ENCODE peak calls at places on chromosomes 12 and 14, in four cellular contexts. One of them, this sample, is unnamed.

GRCh38 chr14:50038398-50039119 is 77.8 kb downstream of the VCPKMT start:
- DNase-seq in HepG2: peak; percentile 20
- DNase-seq in K562: peak; percentile 63
- DNase-seq in IMR-90: peak; percentile 98
- DNase-seq in this sample: peak; percentile 64

GRCh38 chr12:49784756-49785409 is 43.3 kb downstream of the NCKAP5L start:
- DNase-seq in HepG2: no peak
- DNase-seq in K562: peak; percentile 23
- DNase-seq in IMR-90: peak; percentile 67
- DNase-seq in this sample: peak; percentile 23

GRCh38 chr14:99191663-99192621 is 80.1 kb downstream of the BCL11B start:
- DNase-seq in HepG2: no peak
- DNase-seq in K562: no peak
- DNase-seq in IMR-90: peak; percentile 13
- DNase-seq in this sample: no peak

GRCh38 chr12:71727958-71728357 is 26.7 kb upstream of the RAB21 start:
- DNase-seq in HepG2: no peak
- DNase-seq in K562: no peak
- DNase-seq in IMR-90: no peak
- DNase-seq in this sample: no peak

GRCh38 chr12:89059721-89060120 is 292.6 kb downstream of the DUSP6 start:
- DNase-seq in HepG2: no peak
- DNase-seq in K562: no peak
- DNase-seq in IMR-90: no peak
- DNase-seq in this sample: no peak

GRCh38 chr14:79407572-79407971 is 803.7 kb downstream of the DIO2 start:
- DNase-seq in HepG2: no peak
- DNase-seq in K562: no peak
- DNase-seq in IMR-90: no peak
- DNase-seq in this sample: no peak

GRCh38 chr12:58425481-58426392 is 484.4 kb downstream of the ATP23 start:
- DNase-seq in HepG2: peak; percentile 37
- DNase-seq in K562: no peak
- DNase-seq in IMR-90: peak; percentile 94
- DNase-seq in this sample: peak; percentile 76

GRCh38 chr12:48977290-48978281 is 536 bp upstream of the WNT1 start:
- DNase-seq in HepG2: peak; percentile 59
- DNase-seq in K562: peak; percentile 79
- DNase-seq in IMR-90: peak; percentile 80
- DNase-seq in this sample: peak; percentile 74

GRCh38 chr14:68147331-68147730 is 327.8 kb downstream of the RAD51B start:
- DNase-seq in HepG2: no peak
- DNase-seq in K562: no peak
- DNase-seq in IMR-90: no peak
- DNase-seq in this sample: no peak

GRCh38 chr12:65826513-65827171 is 2.4 kb downstream of the HMGA2 start:
- DNase-seq in HepG2: no peak
- DNase-seq in K562: no peak
- DNase-seq in IMR-90: peak; percentile 67
- DNase-seq in this sample: peak; percentile 11

GRCh38 chr14:91249841-91250616 is 5.5 kb upstream of the GPR68 start:
- DNase-seq in HepG2: peak; percentile 41
- DNase-seq in K562: peak; percentile 39
- DNase-seq in IMR-90: no peak
- DNase-seq in this sample: peak; percentile 36

GRCh38 chr12:80681786-80682185 is 25.6 kb upstream of the MYF6 start:
- DNase-seq in HepG2: no peak
- DNase-seq in K562: no peak
- DNase-seq in IMR-90: no peak
- DNase-seq in this sample: no peak

GRCh38 chr12:52969828-52970569 is 21.1 kb downstream of the KRT18 start:
- DNase-seq in HepG2: peak; percentile 82
- DNase-seq in K562: no peak
- DNase-seq in IMR-90: no peak
- DNase-seq in this sample: peak; percentile 96

GRCh38 chr12:400828-401227 is 616 bp upstream of the CCDC77 start:
- DNase-seq in HepG2: no peak
- DNase-seq in K562: peak; percentile 18
- DNase-seq in IMR-90: no peak
- DNase-seq in this sample: no peak

GRCh38 chr14:32986791-32987545 is 48.3 kb downstream of the NPAS3 start:
- DNase-seq in HepG2: no peak
- DNase-seq in K562: no peak
- DNase-seq in IMR-90: no peak
- DNase-seq in this sample: no peak

GRCh38 chr12:130686511-130686981 is 29.6 kb downstream of the RIMBP2 start:
- DNase-seq in HepG2: no peak
- DNase-seq in K562: no peak
- DNase-seq in IMR-90: no peak
- DNase-seq in this sample: no peak

GRCh38 chr12:26428420-26428819 is 233.0 kb downstream of the SSPN start:
- DNase-seq in HepG2: no peak
- DNase-seq in K562: no peak
- DNase-seq in IMR-90: peak; percentile 51
- DNase-seq in this sample: no peak

GRCh38 chr12:63764481-63764880 is 15.2 kb upstream of the RXYLT1 start:
- DNase-seq in HepG2: no peak
- DNase-seq in K562: no peak
- DNase-seq in IMR-90: no peak
- DNase-seq in this sample: no peak

GRCh38 chr12:24109381-24110039 is 160.0 kb upstream of the SOX5 start:
- DNase-seq in HepG2: peak; percentile 17
- DNase-seq in K562: peak; percentile 18
- DNase-seq in IMR-90: peak; percentile 32
- DNase-seq in this sample: no peak

GRCh38 chr14:67674480-67675218 is at the start of gene VTI1B:
- DNase-seq in HepG2: peak; percentile 65
- DNase-seq in K562: peak; percentile 82
- DNase-seq in IMR-90: peak; percentile 65
- DNase-seq in this sample: peak; percentile 81

GRCh38 chr12:120358412-120359158 is 10.4 kb downstream of the MSI1 start:
- DNase-seq in HepG2: no peak
- DNase-seq in K562: no peak
- DNase-seq in IMR-90: no peak
- DNase-seq in this sample: no peak

GRCh38 chr14:68140111-68140741 is 320.6 kb downstream of the RAD51B start:
- DNase-seq in HepG2: peak; percentile 64
- DNase-seq in K562: no peak
- DNase-seq in IMR-90: peak; percentile 99
- DNase-seq in this sample: peak; percentile 99

GRCh38 chr14:78341827-78342389 is 171.7 kb downstream of the NRXN3 start:
- DNase-seq in HepG2: no peak
- DNase-seq in K562: no peak
- DNase-seq in IMR-90: no peak
- DNase-seq in this sample: no peak

GRCh38 chr12:131043401-131043871 is 89.7 kb downstream of the ADGRD1 start:
- DNase-seq in HepG2: no peak
- DNase-seq in K562: no peak
- DNase-seq in IMR-90: no peak
- DNase-seq in this sample: no peak

GRCh38 chr12:88944403-88944802 is 364.1 kb upstream of the KITLG start:
- DNase-seq in HepG2: peak; percentile 15
- DNase-seq in K562: no peak
- DNase-seq in IMR-90: peak; percentile 60
- DNase-seq in this sample: peak; percentile 10

GRCh38 chr14:68628605-68629310 is 164.1 kb downstream of the ZFP36L1 start:
- DNase-seq in HepG2: peak; percentile 19
- DNase-seq in K562: no peak
- DNase-seq in IMR-90: no peak
- DNase-seq in this sample: no peak

GRCh38 chr12:57047981-57048380 is 1.9 kb downstream of the MYO1A start:
- DNase-seq in HepG2: no peak
- DNase-seq in K562: no peak
- DNase-seq in IMR-90: peak; percentile 43
- DNase-seq in this sample: no peak

GRCh38 chr14:96710060-96710636 is 87.0 kb upstream of the VRK1 start:
- DNase-seq in HepG2: no peak
- DNase-seq in K562: no peak
- DNase-seq in IMR-90: no peak
- DNase-seq in this sample: no peak

GRCh38 chr12:9064815-9065606 is 50.7 kb downstream of the A2M start:
- DNase-seq in HepG2: peak; percentile 77
- DNase-seq in K562: no peak
- DNase-seq in IMR-90: no peak
- DNase-seq in this sample: peak; percentile 60

DNA sequence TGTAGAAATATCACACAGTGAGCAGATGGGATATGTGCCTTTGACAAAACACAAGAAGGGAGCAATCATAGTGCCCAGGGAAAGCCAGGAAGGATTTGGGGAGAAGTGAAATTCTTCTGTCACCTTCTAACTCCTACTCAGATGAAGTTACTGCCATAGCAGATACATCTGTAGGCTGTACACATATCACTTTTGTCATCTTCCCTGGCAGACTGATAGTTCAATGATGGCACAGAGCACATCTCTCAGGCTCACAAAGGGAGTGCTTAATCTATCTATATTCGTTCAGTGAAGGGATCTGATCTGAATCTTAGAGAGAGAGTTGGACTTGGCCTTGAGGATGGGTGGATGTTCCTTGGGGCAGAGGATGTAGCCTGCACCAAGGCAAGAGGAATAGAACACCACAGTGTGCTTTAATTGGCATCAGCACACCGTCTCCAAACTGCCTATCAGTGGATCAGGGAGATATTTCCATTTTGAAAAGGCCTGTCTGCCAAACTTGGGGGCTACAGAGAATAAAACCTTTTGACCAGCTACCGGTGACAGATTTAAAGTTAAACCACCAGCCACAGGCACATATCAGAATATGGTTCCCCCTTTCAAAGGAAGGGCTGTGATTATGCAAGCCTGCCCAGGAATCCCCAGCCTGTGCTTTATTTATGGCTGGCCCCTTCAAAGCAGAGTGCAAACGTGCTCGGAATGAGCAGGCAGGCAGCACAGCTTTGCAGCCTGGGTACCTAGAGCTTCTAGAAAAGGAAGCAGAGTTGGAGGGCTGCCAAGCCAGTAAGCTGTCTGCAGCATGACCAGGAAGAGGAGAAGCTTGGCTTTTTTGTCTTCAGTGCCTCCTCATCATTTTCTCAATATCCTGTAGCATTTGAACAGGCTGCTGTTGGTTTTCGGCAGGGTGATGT is 165.5 kb upstream of the DYRK2 start:
- DNase-seq in HepG2: no peak
- DNase-seq in K562: no peak
- DNase-seq in IMR-90: peak; percentile 56
- DNase-seq in this sample: no peak
- TF ChIP-seq MAZ in HepG2: no peak
- TF ChIP-seq MAZ in K562: no peak
- TF ChIP-seq MAZ in IMR-90: no peak
- TF ChIP-seq MAZ in this sample: no peak

DNA sequence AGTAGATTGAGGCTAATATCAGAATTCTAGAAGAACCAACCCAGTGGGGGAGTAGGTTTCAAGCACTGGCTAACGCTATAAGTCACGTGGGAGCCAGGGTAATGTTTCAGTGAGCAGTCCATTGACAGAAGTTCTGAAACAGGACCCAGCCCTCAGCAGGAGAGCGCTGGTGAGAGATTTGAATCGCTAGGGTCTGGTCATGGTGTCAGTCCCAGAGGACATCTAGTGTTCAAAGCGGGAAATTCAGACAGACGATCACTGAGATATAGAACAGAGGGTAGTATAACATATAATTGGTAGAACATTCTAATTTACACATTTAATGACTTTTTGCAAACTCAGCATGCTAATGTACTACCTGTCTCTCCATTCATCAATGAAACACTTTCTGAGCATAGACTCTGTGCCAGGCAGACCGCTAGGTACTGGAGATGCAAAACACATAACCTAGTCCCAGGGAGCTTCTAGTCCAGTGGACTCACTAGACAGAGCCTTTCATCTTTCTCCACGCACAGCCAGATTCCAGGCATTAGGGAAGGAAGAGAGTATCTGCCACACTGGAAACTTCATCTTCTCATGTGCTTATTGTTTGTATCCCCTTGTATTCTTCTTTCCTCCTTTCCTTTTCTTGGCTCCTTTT is 35.4 kb upstream of the RNASE3 start:
- DNase-seq in HepG2: peak; percentile 79
- DNase-seq in K562: peak; percentile 83
- DNase-seq in IMR-90: peak; percentile 59
- DNase-seq in this sample: peak; percentile 69
- TF ChIP-seq MAZ in HepG2: no peak
- TF ChIP-seq MAZ in K562: peak; percentile 21
- TF ChIP-seq MAZ in IMR-90: no peak
- TF ChIP-seq MAZ in this sample: no peak

GRCh38 chr12:21911832-21912231 is 29.4 kb downstream of the ABCC9 start:
- DNase-seq in HepG2: no peak
- DNase-seq in K562: no peak
- DNase-seq in IMR-90: peak; percentile 5
- DNase-seq in this sample: no peak

GRCh38 chr12:21910642-21911041 is 30.6 kb downstream of the ABCC9 start:
- DNase-seq in HepG2: no peak
- DNase-seq in K562: no peak
- DNase-seq in IMR-90: no peak
- DNase-seq in this sample: no peak

GRCh38 chr12:21918456-21918855 is 22.8 kb downstream of the ABCC9 start:
- DNase-seq in HepG2: no peak
- DNase-seq in K562: no peak
- DNase-seq in IMR-90: no peak
- DNase-seq in this sample: no peak

GRCh38 chr12:21912318-21912717 is 28.9 kb downstream of the ABCC9 start:
- DNase-seq in HepG2: no peak
- DNase-seq in K562: no peak
- DNase-seq in IMR-90: peak; percentile 71
- DNase-seq in this sample: no peak

DNA sequence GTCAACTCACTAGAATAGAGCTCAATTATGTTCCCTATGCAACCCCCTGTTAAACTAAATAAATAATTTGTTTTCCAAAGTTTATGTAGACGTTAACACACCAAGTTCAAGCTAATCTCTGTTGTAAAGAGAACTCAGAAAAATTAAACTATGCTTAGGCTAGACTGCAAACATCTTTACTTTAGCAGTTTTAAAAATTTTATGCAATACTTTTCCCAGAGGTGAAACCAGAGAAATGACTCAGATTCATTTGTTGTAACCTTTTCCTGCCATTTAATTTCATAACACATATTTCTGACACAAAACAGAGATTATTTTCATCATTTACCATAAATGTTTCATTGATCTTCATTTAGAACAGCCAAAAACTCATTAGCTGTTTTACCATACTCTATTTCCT is 27.4 kb downstream of the ABCC9 start:
- DNase-seq in HepG2: no peak
- DNase-seq in K562: no peak
- DNase-seq in IMR-90: no peak
- DNase-seq in this sample: no peak
- TF ChIP-seq MAZ in HepG2: no peak
- TF ChIP-seq MAZ in K562: no peak
- TF ChIP-seq MAZ in IMR-90: no peak
- TF ChIP-seq MAZ in this sample: no peak

DNA sequence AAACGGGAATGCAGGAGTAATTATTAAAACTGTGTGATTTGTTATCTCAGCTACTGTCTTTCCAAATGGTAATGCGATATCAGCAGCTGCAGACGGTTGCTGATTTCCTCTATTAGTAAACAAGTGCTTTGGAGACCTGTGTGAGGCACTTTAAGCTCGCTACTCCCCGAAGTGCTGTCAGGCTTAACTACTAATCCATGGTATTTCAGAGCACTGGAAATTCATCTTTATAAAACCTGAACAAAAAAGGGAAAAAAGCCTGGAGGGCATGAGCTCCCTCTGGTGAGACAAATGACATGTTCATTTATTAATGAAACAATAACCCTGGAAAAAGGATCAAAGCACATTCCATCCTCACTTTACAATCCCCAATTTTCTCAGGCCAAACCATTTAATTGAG is 143.6 kb upstream of the OTX2 start:
- DNase-seq in HepG2: no peak
- DNase-seq in K562: no peak
- DNase-seq in IMR-90: no peak
- DNase-seq in this sample: no peak
- TF ChIP-seq MAZ in HepG2: no peak
- TF ChIP-seq MAZ in K562: no peak
- TF ChIP-seq MAZ in IMR-90: no peak
- TF ChIP-seq MAZ in this sample: no peak

This sample was measured in A549.